ENCODE peak calls at places on chromosomes 7 and 10, in seven cellular contexts. P is SK-N-SH, K is H1, F is HepG2, L is GM12878, V is K562, W is HCT116. D is an unnamed sample.

GRCh38 chr7:28062197-28062988 is 118.2 kb downstream of the JAZF1 start:
- DNase-seq in V (peak; percentile 65), K (peak; percentile 86), W (peak; percentile 27), P (peak; percentile 62), L (no peak), F (peak; percentile 40), D (peak; percentile 38)

GRCh38 chr10:22453320-22453719 is 108.0 kb downstream of the SPAG6 start:
- DNase-seq in W (no peak), V (no peak), L (no peak), F (no peak), K (no peak), P (no peak), D (no peak)

GRCh38 chr10:52383088-52383487 is 69.0 kb downstream of the DKK1 start:
- DNase-seq in V (no peak), W (no peak), P (peak; percentile 37), F (no peak), L (no peak), K (no peak), D (no peak)

GRCh38 chr7:20596653-20597052 is 18.8 kb upstream of the ABCB5 start:
- DNase-seq in F (no peak), K (no peak), V (no peak), P (no peak), W (no peak), L (no peak), D (no peak)

GRCh38 chr7:54969190-54969967 is 49.4 kb upstream of the EGFR start:
- DNase-seq in L (no peak), P (no peak), K (no peak), V (no peak), F (no peak), W (no peak), D (no peak)

GRCh38 chr10:28089467-28089866 is 90.6 kb upstream of the ODAD2 start:
- DNase-seq in P (no peak), W (peak; percentile 91), V (no peak), L (no peak), K (no peak), F (no peak), D (no peak)

GRCh38 chr10:103653581-103654020 is 160.1 kb downstream of the NEURL1 start:
- DNase-seq in K (no peak), V (no peak), W (no peak), L (no peak), P (no peak), F (no peak), D (no peak)

GRCh38 chr10:114938818-114939193 is 811 bp downstream of the TRUB1 start:
- DNase-seq in L (no peak), P (no peak), V (no peak), K (no peak), F (no peak), W (no peak), D (no peak)

GRCh38 chr7:90727412-90727811 is 131.3 kb downstream of the CDK14 start:
- DNase-seq in K (no peak), L (no peak), V (no peak), W (no peak), F (no peak), P (no peak), D (no peak)

GRCh38 chr10:132385721-132386418 is 11.1 kb upstream of the PWWP2B start:
- DNase-seq in P (no peak), K (no peak), W (no peak), F (no peak), V (no peak), L (no peak), D (no peak)

GRCh38 chr7:128427289-128427891 is 17.6 kb upstream of the IMPDH1 start:
- DNase-seq in P (peak; percentile 65), W (peak; percentile 36), V (peak; percentile 80), L (no peak), F (peak; percentile 55), K (no peak), D (peak; percentile 79)

GRCh38 chr10:131730771-131731497 is 169.9 kb upstream of the PPP2R2D start:
- DNase-seq in P (peak; percentile 6), V (no peak), W (no peak), F (no peak), L (no peak), K (no peak), D (no peak)

GRCh38 chr7:84193787-84194186 is 802 bp downstream of the SEMA3A start:
- DNase-seq in F (no peak), V (no peak), P (no peak), W (no peak), L (no peak), K (no peak), D (no peak)

GRCh38 chr10:7408494-7409044 is 2.3 kb downstream of the SFMBT2 start:
- DNase-seq in W (no peak), F (no peak), L (no peak), V (peak; percentile 79), K (peak; percentile 76), P (peak; percentile 90), D (peak; percentile 70)

GRCh38 chr10:25604591-25604990 is 329.4 kb upstream of the MYO3A start:
- DNase-seq in K (no peak), F (no peak), L (no peak), W (no peak), P (no peak), V (no peak), D (peak; percentile 1)

GRCh38 chr7:107659666-107660065 is 962 bp upstream of the SLC26A4 start:
- DNase-seq in F (no peak), W (peak; percentile 52), L (no peak), V (peak; percentile 69), P (no peak), K (no peak), D (no peak)

GRCh38 chr7:73974101-73974947 is 53.6 kb upstream of the ELN start:
- DNase-seq in W (no peak), L (no peak), V (no peak), K (no peak), P (no peak), F (no peak), D (no peak)

GRCh38 chr7:92058040-92058439 is 76.2 kb downstream of the CYP51A1 start:
- DNase-seq in W (no peak), K (no peak), P (no peak), F (no peak), V (no peak), L (peak; percentile 8), D (no peak)

GRCh38 chr10:48258083-48258482 is 16.4 kb downstream of the FRMPD2 start:
- DNase-seq in K (peak; percentile 24), W (no peak), L (no peak), F (no peak), P (no peak), V (no peak), D (no peak)

GRCh38 chr7:116689787-116690186 is 17.8 kb downstream of the MET start:
- DNase-seq in K (no peak), W (no peak), F (no peak), L (no peak), P (no peak), V (no peak), D (no peak)

GRCh38 chr7:82156168-82156567 is 287.4 kb downstream of the CACNA2D1 start:
- DNase-seq in K (no peak), W (no peak), P (no peak), F (no peak), V (no peak), L (no peak), D (no peak)

GRCh38 chr10:31604141-31604540 is 285.1 kb downstream of the ZEB1 start:
- DNase-seq in K (no peak), L (no peak), W (no peak), V (no peak), P (no peak), F (no peak), D (no peak)

GRCh38 chr7:106346678-106347217 is 62.0 kb upstream of the NAMPT start:
- DNase-seq in F (no peak), L (peak; percentile 92), W (peak; percentile 96), V (peak; percentile 85), K (no peak), P (no peak), D (no peak)

GRCh38 chr10:1308415-1308814 is 252.2 kb downstream of the WDR37 start:
- DNase-seq in K (no peak), P (no peak), F (no peak), W (no peak), L (no peak), V (no peak), D (no peak)

GRCh38 chr7:102292813-102293798 is 6.4 kb downstream of the SH2B2 start:
- DNase-seq in V (peak; percentile 40), F (no peak), W (no peak), P (peak; percentile 92), L (no peak), K (no peak), D (no peak)

GRCh38 chr10:21401196-21401595 is 124.3 kb downstream of the SKIDA1 start:
- DNase-seq in F (no peak), L (no peak), V (no peak), P (no peak), K (no peak), W (no peak), D (no peak)

GRCh38 chr10:21406595-21407218 is 118.8 kb downstream of the SKIDA1 start:
- DNase-seq in V (peak; percentile 34), L (no peak), K (no peak), W (no peak), F (no peak), P (no peak), D (no peak)

GRCh38 chr10:21403256-21404015 is 122.0 kb downstream of the SKIDA1 start:
- DNase-seq in W (no peak), L (no peak), P (no peak), V (no peak), K (no peak), F (no peak), D (peak; percentile 77)

GRCh38 chr10:21402606-21403083 is 122.8 kb downstream of the SKIDA1 start:
- DNase-seq in W (no peak), L (no peak), P (no peak), K (no peak), F (no peak), V (no peak), D (no peak)

DNA sequence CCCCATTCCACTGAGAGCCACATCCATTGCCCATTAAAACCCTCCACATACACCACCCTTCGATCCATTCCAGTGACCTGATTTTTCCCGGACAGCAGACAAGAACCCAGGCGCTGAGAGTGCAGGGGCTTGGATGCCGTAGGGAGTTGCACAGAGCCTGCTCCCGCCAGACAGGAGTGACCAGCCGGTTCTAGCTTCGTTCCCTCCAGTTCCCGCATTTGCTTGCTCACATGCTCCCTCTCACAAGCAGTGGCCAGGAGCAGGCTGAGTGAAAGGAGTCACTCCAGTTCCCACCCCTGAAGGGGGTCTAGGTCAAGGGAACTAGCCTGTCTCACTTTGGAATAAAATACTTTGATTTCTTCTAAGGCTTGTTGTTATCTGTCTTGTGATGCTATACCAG is 119.5 kb downstream of the SKIDA1 start:
- DNase-seq in F (no peak), L (no peak), W (no peak), K (no peak), P (no peak), V (no peak), D (no peak)
- TF ChIP-seq JUND in F (no peak), L (no peak), W (no peak), K (no peak), P (no peak), V (no peak), D (no peak)

GRCh38 chr10:45180946-45181439 is 134.4 kb downstream of the OR13A1 start:
- DNase-seq in K (no peak), W (no peak), V (no peak), F (no peak), P (no peak), L (no peak), D (no peak)
- TF ChIP-seq JUND in K (no peak), W (no peak), V (no peak), F (no peak), P (no peak), L (no peak), D (no peak)

GRCh38 chr7:10412426-10413019 is 561.1 kb upstream of the PHF14 start:
- DNase-seq in F (peak; percentile 30), L (no peak), P (peak; percentile 44), W (peak; percentile 16), V (peak; percentile 58), K (no peak), D (peak; percentile 35)
- TF ChIP-seq JUND in F (no peak), L (no peak), P (no peak), W (no peak), V (no peak), K (no peak), D (no peak)

GRCh38 chr7:150978136-150978789 is at the start of gene KCNH2:
- DNase-seq in V (peak; percentile 84), L (no peak), K (peak; percentile 85), F (no peak), P (peak; percentile 99), W (no peak), D (no peak)
- TF ChIP-seq JUND in V (no peak), L (no peak), K (no peak), F (no peak), P (no peak), W (no peak), D (no peak)